ENCODE peak calls at places on chromosomes 3 and 15, in ten cellular contexts. One of them, this sample, is unnamed.

GRCh38 chr3:110680365-110680909 is 391.2 kb upstream of the NECTIN3 start:
- DNase-seq in kidney epithelial cell: no peak
- DNase-seq in AG09309: no peak
- DNase-seq in foreskin fibroblast: no peak
- DNase-seq in HFFc6: peak; percentile 13
- DNase-seq in heart right ventricle: no peak
- DNase-seq in hepatocyte: no peak
- DNase-seq in endothelial cell: no peak
- DNase-seq in neural progenitor cell: no peak
- DNase-seq in ovary: no peak
- DNase-seq in this sample: no peak

GRCh38 chr3:124787490-124788195 is 57.4 kb downstream of the UMPS start:
- DNase-seq in endothelial cell: no peak
- DNase-seq in kidney epithelial cell: no peak
- DNase-seq in neural progenitor cell: no peak
- DNase-seq in hepatocyte: no peak
- DNase-seq in AG09309: no peak
- DNase-seq in heart right ventricle: no peak
- DNase-seq in ovary: no peak
- DNase-seq in foreskin fibroblast: no peak
- DNase-seq in HFFc6: peak; percentile 16
- DNase-seq in this sample: no peak

GRCh38 chr3:38834110-38834509 is 18.1 kb upstream of the SCN10A start:
- DNase-seq in hepatocyte: peak; percentile 73
- DNase-seq in foreskin fibroblast: peak; percentile 81
- DNase-seq in neural progenitor cell: peak; percentile 58
- DNase-seq in HFFc6: peak; percentile 59
- DNase-seq in heart right ventricle: peak; percentile 65
- DNase-seq in kidney epithelial cell: peak; percentile 19
- DNase-seq in endothelial cell: peak; percentile 41
- DNase-seq in ovary: no peak
- DNase-seq in AG09309: peak; percentile 45
- DNase-seq in this sample: peak; percentile 28

GRCh38 chr15:43516801-43517353 is 531 bp upstream of the MAP1A start:
- DNase-seq in heart right ventricle: no peak
- DNase-seq in neural progenitor cell: no peak
- DNase-seq in HFFc6: peak; percentile 47
- DNase-seq in kidney epithelial cell: no peak
- DNase-seq in ovary: no peak
- DNase-seq in AG09309: no peak
- DNase-seq in endothelial cell: no peak
- DNase-seq in hepatocyte: peak; percentile 29
- DNase-seq in foreskin fibroblast: no peak
- DNase-seq in this sample: no peak

GRCh38 chr3:51535146-51536019 is 3.1 kb upstream of the RAD54L2 start:
- DNase-seq in heart right ventricle: no peak
- DNase-seq in endothelial cell: no peak
- DNase-seq in kidney epithelial cell: no peak
- DNase-seq in hepatocyte: no peak
- DNase-seq in HFFc6: no peak
- DNase-seq in neural progenitor cell: no peak
- DNase-seq in foreskin fibroblast: no peak
- DNase-seq in ovary: no peak
- DNase-seq in AG09309: no peak
- DNase-seq in this sample: no peak

GRCh38 chr3:165243597-165243996 is 47.4 kb upstream of the SLITRK3 start:
- DNase-seq in foreskin fibroblast: no peak
- DNase-seq in kidney epithelial cell: no peak
- DNase-seq in endothelial cell: no peak
- DNase-seq in AG09309: no peak
- DNase-seq in hepatocyte: no peak
- DNase-seq in HFFc6: no peak
- DNase-seq in ovary: no peak
- DNase-seq in neural progenitor cell: no peak
- DNase-seq in heart right ventricle: no peak
- DNase-seq in this sample: no peak

GRCh38 chr15:27707216-27707710 is 391.9 kb downstream of the OCA2 start:
- DNase-seq in heart right ventricle: no peak
- DNase-seq in ovary: no peak
- DNase-seq in foreskin fibroblast: no peak
- DNase-seq in neural progenitor cell: no peak
- DNase-seq in HFFc6: no peak
- DNase-seq in endothelial cell: no peak
- DNase-seq in kidney epithelial cell: no peak
- DNase-seq in hepatocyte: no peak
- DNase-seq in AG09309: no peak
- DNase-seq in this sample: no peak

GRCh38 chr3:127061641-127062040 is 78.7 kb downstream of the PLXNA1 start:
- DNase-seq in endothelial cell: no peak
- DNase-seq in kidney epithelial cell: no peak
- DNase-seq in foreskin fibroblast: no peak
- DNase-seq in AG09309: no peak
- DNase-seq in HFFc6: no peak
- DNase-seq in ovary: no peak
- DNase-seq in neural progenitor cell: peak; percentile 54
- DNase-seq in hepatocyte: no peak
- DNase-seq in heart right ventricle: no peak
- DNase-seq in this sample: no peak

GRCh38 chr3:109132801-109133473 is 3.6 kb upstream of the C3orf85 start:
- DNase-seq in ovary: no peak
- DNase-seq in HFFc6: no peak
- DNase-seq in neural progenitor cell: no peak
- DNase-seq in AG09309: no peak
- DNase-seq in kidney epithelial cell: peak; percentile 42
- DNase-seq in heart right ventricle: no peak
- DNase-seq in endothelial cell: no peak
- DNase-seq in foreskin fibroblast: no peak
- DNase-seq in hepatocyte: peak; percentile 61
- DNase-seq in this sample: no peak

GRCh38 chr3:52839268-52839575 is 4.4 kb upstream of the MUSTN1 start:
- DNase-seq in AG09309: no peak
- DNase-seq in ovary: no peak
- DNase-seq in hepatocyte: no peak
- DNase-seq in neural progenitor cell: peak; percentile 27
- DNase-seq in foreskin fibroblast: no peak
- DNase-seq in heart right ventricle: no peak
- DNase-seq in HFFc6: no peak
- DNase-seq in kidney epithelial cell: no peak
- DNase-seq in endothelial cell: no peak
- DNase-seq in this sample: no peak

GRCh38 chr15:28015855-28016254 is 83.3 kb downstream of the OCA2 start:
- DNase-seq in hepatocyte: no peak
- DNase-seq in ovary: no peak
- DNase-seq in neural progenitor cell: no peak
- DNase-seq in AG09309: no peak
- DNase-seq in HFFc6: no peak
- DNase-seq in kidney epithelial cell: no peak
- DNase-seq in heart right ventricle: no peak
- DNase-seq in endothelial cell: no peak
- DNase-seq in foreskin fibroblast: no peak
- DNase-seq in this sample: no peak

GRCh38 chr15:63372753-63373152 is 8.9 kb downstream of the CA12 start:
- DNase-seq in kidney epithelial cell: no peak
- DNase-seq in HFFc6: peak; percentile 43
- DNase-seq in AG09309: peak; percentile 77
- DNase-seq in hepatocyte: no peak
- DNase-seq in heart right ventricle: no peak
- DNase-seq in neural progenitor cell: no peak
- DNase-seq in foreskin fibroblast: peak; percentile 93
- DNase-seq in endothelial cell: no peak
- DNase-seq in ovary: no peak
- DNase-seq in this sample: peak; percentile 75

GRCh38 chr3:46910166-46910760 is 32.7 kb downstream of the PTH1R start:
- DNase-seq in ovary: no peak
- DNase-seq in endothelial cell: no peak
- DNase-seq in foreskin fibroblast: no peak
- DNase-seq in heart right ventricle: no peak
- DNase-seq in hepatocyte: no peak
- DNase-seq in kidney epithelial cell: no peak
- DNase-seq in AG09309: no peak
- DNase-seq in HFFc6: no peak
- DNase-seq in neural progenitor cell: no peak
- DNase-seq in this sample: no peak

DNA sequence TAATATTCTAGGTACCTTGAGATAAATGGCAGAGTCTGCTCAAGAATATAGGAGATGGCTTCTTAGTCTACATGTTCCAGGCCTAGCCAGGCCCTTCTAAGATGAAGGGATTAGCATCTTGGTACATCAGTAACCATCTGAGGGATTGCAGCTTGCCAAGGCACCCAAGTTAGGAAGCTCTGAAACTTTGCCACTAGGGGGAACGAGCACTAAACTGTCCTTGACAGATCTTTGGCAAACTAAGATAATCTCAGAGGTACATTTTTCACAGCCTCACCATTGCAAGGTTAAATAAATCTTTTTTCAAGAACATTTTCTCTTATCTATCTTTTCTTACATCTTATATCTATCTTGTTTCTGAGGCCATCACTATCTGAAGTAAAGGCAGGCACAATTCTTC is 351.2 kb downstream of the RAP2B start:
- DNase-seq in ovary: no peak
- DNase-seq in heart right ventricle: no peak
- DNase-seq in hepatocyte: peak; percentile 6
- DNase-seq in AG09309: no peak
- DNase-seq in foreskin fibroblast: no peak
- DNase-seq in kidney epithelial cell: no peak
- DNase-seq in endothelial cell: peak; percentile 9
- DNase-seq in neural progenitor cell: peak; percentile 41
- DNase-seq in HFFc6: no peak
- DNase-seq in this sample: no peak
- TF ChIP-seq CTCF in ovary: no peak
- TF ChIP-seq CTCF in heart right ventricle: peak; percentile 18
- TF ChIP-seq CTCF in hepatocyte: peak; percentile 10
- TF ChIP-seq CTCF in AG09309: peak; percentile 37
- TF ChIP-seq CTCF in foreskin fibroblast: peak; percentile 27
- TF ChIP-seq CTCF in kidney epithelial cell: no peak
- TF ChIP-seq CTCF in endothelial cell: peak; percentile 38
- TF ChIP-seq CTCF in neural progenitor cell: peak; percentile 51
- TF ChIP-seq CTCF in HFFc6: peak; percentile 19
- TF ChIP-seq CTCF in this sample: no peak

GRCh38 chr3:78666458-78666800 is 1101.4 kb downstream of the ROBO1 start:
- DNase-seq in HFFc6: peak; percentile 56
- DNase-seq in endothelial cell: no peak
- DNase-seq in kidney epithelial cell: no peak
- DNase-seq in heart right ventricle: no peak
- DNase-seq in neural progenitor cell: no peak
- DNase-seq in ovary: no peak
- DNase-seq in AG09309: no peak
- DNase-seq in foreskin fibroblast: peak; percentile 18
- DNase-seq in hepatocyte: peak; percentile 9
- DNase-seq in this sample: no peak
- TF ChIP-seq CTCF in HFFc6: no peak
- TF ChIP-seq CTCF in endothelial cell: no peak
- TF ChIP-seq CTCF in kidney epithelial cell: no peak
- TF ChIP-seq CTCF in heart right ventricle: no peak
- TF ChIP-seq CTCF in neural progenitor cell: no peak
- TF ChIP-seq CTCF in ovary: no peak
- TF ChIP-seq CTCF in AG09309: no peak
- TF ChIP-seq CTCF in foreskin fibroblast: no peak
- TF ChIP-seq CTCF in hepatocyte: no peak
- TF ChIP-seq CTCF in this sample: no peak

DNA sequence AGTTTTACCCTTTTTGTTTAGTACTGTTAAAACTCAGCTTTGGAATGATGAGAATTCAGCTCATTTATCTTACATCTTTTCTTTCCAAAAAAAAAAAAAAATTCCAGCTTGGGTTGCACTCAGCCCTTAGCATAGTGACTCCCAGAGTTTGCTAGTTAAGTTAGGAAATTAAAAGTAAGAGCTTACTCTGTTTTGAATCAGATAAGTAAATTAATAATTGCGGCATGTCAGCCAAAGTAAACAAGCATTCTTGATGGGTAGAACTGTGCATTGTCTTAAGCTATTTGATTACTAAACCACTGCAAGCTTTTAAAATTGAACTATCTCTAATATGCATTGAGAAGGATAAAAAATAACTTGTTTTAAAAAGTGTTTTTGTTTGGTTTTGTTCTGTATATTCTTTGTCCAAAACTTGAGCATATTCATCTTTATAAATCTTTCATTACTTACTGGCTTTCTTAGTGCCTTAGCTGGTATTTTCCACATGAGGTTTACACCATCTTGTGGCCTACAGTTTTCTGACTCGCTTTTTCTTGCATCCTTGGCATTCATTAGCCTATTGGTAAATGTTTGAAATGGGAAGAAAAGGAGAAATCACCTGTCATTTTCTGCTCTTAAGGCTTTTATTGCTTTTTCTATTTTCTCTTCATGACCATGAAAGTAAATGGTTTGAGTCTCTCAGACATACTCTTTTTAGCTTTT is 107.6 kb downstream of the FILIP1L start:
- DNase-seq in ovary: no peak
- DNase-seq in AG09309: no peak
- DNase-seq in foreskin fibroblast: no peak
- DNase-seq in HFFc6: peak; percentile 41
- DNase-seq in neural progenitor cell: no peak
- DNase-seq in hepatocyte: no peak
- DNase-seq in heart right ventricle: no peak
- DNase-seq in kidney epithelial cell: no peak
- DNase-seq in endothelial cell: no peak
- DNase-seq in this sample: peak; percentile 24
- TF ChIP-seq CTCF in ovary: no peak
- TF ChIP-seq CTCF in AG09309: peak; percentile 24
- TF ChIP-seq CTCF in foreskin fibroblast: peak; percentile 22
- TF ChIP-seq CTCF in HFFc6: peak; percentile 57
- TF ChIP-seq CTCF in neural progenitor cell: no peak
- TF ChIP-seq CTCF in hepatocyte: peak; percentile 16
- TF ChIP-seq CTCF in heart right ventricle: no peak
- TF ChIP-seq CTCF in kidney epithelial cell: no peak
- TF ChIP-seq CTCF in endothelial cell: no peak
- TF ChIP-seq CTCF in this sample: peak; percentile 14

GRCh38 chr3:12598890-12599289 is 42.0 kb downstream of the MKRN2 start:
- DNase-seq in ovary: no peak
- DNase-seq in foreskin fibroblast: no peak
- DNase-seq in hepatocyte: no peak
- DNase-seq in kidney epithelial cell: no peak
- DNase-seq in HFFc6: no peak
- DNase-seq in heart right ventricle: no peak
- DNase-seq in neural progenitor cell: no peak
- DNase-seq in endothelial cell: no peak
- DNase-seq in AG09309: no peak
- DNase-seq in this sample: no peak

GRCh38 chr3:12603969-12604368 is 47.1 kb downstream of the MKRN2 start:
- DNase-seq in foreskin fibroblast: no peak
- DNase-seq in ovary: no peak
- DNase-seq in neural progenitor cell: no peak
- DNase-seq in hepatocyte: no peak
- DNase-seq in HFFc6: no peak
- DNase-seq in kidney epithelial cell: no peak
- DNase-seq in heart right ventricle: no peak
- DNase-seq in endothelial cell: no peak
- DNase-seq in AG09309: no peak
- DNase-seq in this sample: no peak

DNA sequence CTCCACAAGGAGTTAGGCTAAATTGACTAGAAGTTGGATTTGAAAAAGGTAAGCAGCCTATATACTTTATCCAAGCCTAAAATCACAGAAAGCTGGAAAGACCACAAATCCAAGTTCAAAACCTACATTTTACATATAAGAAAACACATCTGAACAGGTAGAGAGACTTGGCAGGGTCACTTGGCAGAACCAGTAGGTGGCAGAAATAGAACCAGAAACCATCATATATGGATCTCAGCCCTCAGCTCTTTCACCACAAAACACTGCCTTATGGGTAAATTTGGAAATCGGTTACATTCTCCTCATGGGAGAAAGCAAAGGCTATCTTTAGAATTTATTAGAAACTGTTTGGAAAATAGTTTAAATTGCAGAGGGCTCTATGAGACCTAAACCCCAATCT is 44.2 kb downstream of the MKRN2 start:
- DNase-seq in neural progenitor cell: no peak
- DNase-seq in kidney epithelial cell: no peak
- DNase-seq in heart right ventricle: no peak
- DNase-seq in HFFc6: no peak
- DNase-seq in hepatocyte: no peak
- DNase-seq in foreskin fibroblast: no peak
- DNase-seq in endothelial cell: no peak
- DNase-seq in ovary: no peak
- DNase-seq in AG09309: no peak
- DNase-seq in this sample: no peak
- TF ChIP-seq CTCF in neural progenitor cell: no peak
- TF ChIP-seq CTCF in kidney epithelial cell: peak; percentile 11
- TF ChIP-seq CTCF in heart right ventricle: no peak
- TF ChIP-seq CTCF in HFFc6: no peak
- TF ChIP-seq CTCF in hepatocyte: peak; percentile 17
- TF ChIP-seq CTCF in foreskin fibroblast: peak; percentile 20
- TF ChIP-seq CTCF in endothelial cell: no peak
- TF ChIP-seq CTCF in ovary: no peak
- TF ChIP-seq CTCF in AG09309: peak; percentile 27
- TF ChIP-seq CTCF in this sample: peak; percentile 14